ENCODE peak calls at places on chromosomes 16 and 17, in ten cellular contexts. M is kidney epithelial cell; K is adipocyte; Z is activated T-helper 9 cell treated with anti-CD3 and anti-CD28 coated beads, Interleukin-2, amount 50 U/mL, for 16 hours; R is GM19239; F is brain microvascular endothelial cell; V is transverse colon; C is stimulated activated CD8-positive, alpha-beta memory T cell treated with anti-CD3 and anti-CD28 coated beads, Interleukin-15, amount 100 ng/mL, for 48 hours; N is SK-N-SH; Q is substantia nigra. O is an unnamed sample.
A peak's percentile ranks its signal among the peaks of the same experiment; 100 is the strongest.

GRCh38 chr17:62064791-62065563 is at the start of gene MED13:
- DNase-seq in M (no peak), K (peak; percentile 85), Z (peak; percentile 48), R (peak; percentile 39), F (peak; percentile 11), V (peak; percentile 71), C (peak; percentile 32), N (peak; percentile 91), Q (peak; percentile 79), O (peak; percentile 86)

GRCh38 chr16:79833559-79833958 is 233.0 kb upstream of the MAF start:
- DNase-seq in M (no peak), K (no peak), Z (no peak), R (no peak), F (peak; percentile 12), V (no peak), C (no peak), N (no peak), Q (no peak), O (no peak)

GRCh38 chr17:74512624-74513084 is 18.6 kb downstream of the CD300LB start:
- DNase-seq in M (peak; percentile 65), K (no peak), Z (no peak), R (no peak), F (no peak), V (no peak), C (peak; percentile 66), N (no peak), Q (no peak), O (no peak)

GRCh38 chr16:87896924-87897562 is 27.7 kb upstream of the SLC7A5 start:
- DNase-seq in M (no peak), K (no peak), Z (no peak), R (no peak), F (no peak), V (no peak), C (no peak), N (no peak), Q (no peak), O (no peak)

GRCh38 chr16:546909-547770 is 13.1 kb upstream of the PRR35 start:
- DNase-seq in M (no peak), K (no peak), Z (peak; percentile 32), R (no peak), F (no peak), V (peak; percentile 86), C (no peak), N (peak; percentile 69), Q (peak; percentile 10), O (peak; percentile 93)

GRCh38 chr16:15879255-15879804 is 9.1 kb downstream of the CEP20 start:
- DNase-seq in M (peak; percentile 48), K (peak; percentile 94), Z (no peak), R (no peak), F (peak; percentile 66), V (no peak), C (no peak), N (no peak), Q (no peak), O (no peak)

GRCh38 chr16:2838928-2839327 is 8.8 kb downstream of the ZG16B start:
- DNase-seq in M (peak; percentile 53), K (peak; percentile 83), Z (peak; percentile 30), R (peak; percentile 65), F (peak; percentile 58), V (peak; percentile 69), C (peak; percentile 38), N (peak; percentile 90), Q (peak; percentile 68), O (peak; percentile 97)

GRCh38 chr16:31453255-31454204 is 5.8 kb upstream of the ARMC5 start:
- DNase-seq in M (no peak), K (peak; percentile 44), Z (no peak), R (no peak), F (peak; percentile 40), V (peak; percentile 65), C (no peak), N (no peak), Q (no peak), O (no peak)

GRCh38 chr16:74623214-74623842 is 16.4 kb upstream of the GLG1 start:
- DNase-seq in M (peak; percentile 23), K (peak; percentile 81), Z (no peak), R (no peak), F (no peak), V (no peak), C (no peak), N (peak; percentile 47), Q (no peak), O (peak; percentile 58)

GRCh38 chr16:732936-733335 is 6.0 kb downstream of the HAGHL start:
- DNase-seq in M (no peak), K (no peak), Z (no peak), R (no peak), F (no peak), V (no peak), C (no peak), N (no peak), Q (no peak), O (peak; percentile 78)

GRCh38 chr17:57966246-57966645 is 11.0 kb upstream of the CUEDC1 start:
- DNase-seq in M (no peak), K (no peak), Z (no peak), R (no peak), F (no peak), V (no peak), C (no peak), N (no peak), Q (no peak), O (no peak)

GRCh38 chr16:30526137-30526822 is at the start of gene ZNF768:
- DNase-seq in M (no peak), K (peak; percentile 78), Z (peak; percentile 32), R (peak; percentile 67), F (no peak), V (peak; percentile 46), C (no peak), N (peak; percentile 94), Q (peak; percentile 34), O (peak; percentile 97)

GRCh38 chr17:79810138-79811027 is 13.5 kb upstream of the CBX8 start:
- DNase-seq in M (peak; percentile 34), K (peak; percentile 79), Z (peak; percentile 69), R (peak; percentile 89), F (peak; percentile 54), V (peak; percentile 85), C (peak; percentile 61), N (peak; percentile 97), Q (peak; percentile 66), O (peak; percentile 98)

GRCh38 chr17:7136266-7136877 is 21.8 kb upstream of the ASGR2 start:
- DNase-seq in M (peak; percentile 21), K (peak; percentile 91), Z (peak; percentile 69), R (peak; percentile 52), F (peak; percentile 29), V (peak; percentile 78), C (peak; percentile 38), N (peak; percentile 70), Q (peak; percentile 68), O (peak; percentile 83)

GRCh38 chr17:80012751-80013741 is 22.6 kb downstream of the TBC1D16 start:
- DNase-seq in M (no peak), K (no peak), Z (no peak), R (no peak), F (no peak), V (no peak), C (no peak), N (no peak), Q (no peak), O (no peak)

GRCh38 chr17:39591958-39592954 is 15.5 kb downstream of the NEUROD2 start:
- DNase-seq in M (no peak), K (peak; percentile 62), Z (no peak), R (no peak), F (peak; percentile 9), V (peak; percentile 41), C (no peak), N (peak; percentile 62), Q (no peak), O (peak; percentile 87)

GRCh38 chr16:8735574-8735973 is 61.2 kb downstream of the ABAT start:
- DNase-seq in M (no peak), K (no peak), Z (no peak), R (no peak), F (no peak), V (no peak), C (no peak), N (peak; percentile 42), Q (no peak), O (no peak)

GRCh38 chr17:62869885-62870580 is 61.9 kb upstream of the MARCHF10 start:
- DNase-seq in M (no peak), K (peak; percentile 40), Z (no peak), R (no peak), F (peak; percentile 96), V (no peak), C (no peak), N (peak; percentile 81), Q (no peak), O (peak; percentile 81)

GRCh38 chr16:9860876-9861275 is 321.4 kb downstream of the GRIN2A start:
- DNase-seq in M (no peak), K (no peak), Z (no peak), R (no peak), F (no peak), V (no peak), C (no peak), N (no peak), Q (no peak), O (no peak)

GRCh38 chr16:49277766-49278566 is 3.7 kb downstream of the CBLN1 start:
- DNase-seq in M (no peak), K (peak; percentile 11), Z (no peak), R (no peak), F (no peak), V (no peak), C (no peak), N (no peak), Q (no peak), O (peak; percentile 67)

GRCh38 chr16:17270683-17271109 is 200.1 kb downstream of the XYLT1 start:
- DNase-seq in M (no peak), K (no peak), Z (no peak), R (no peak), F (no peak), V (peak; percentile 50), C (no peak), N (peak; percentile 15), Q (no peak), O (no peak)

GRCh38 chr16:65950211-65950610 is 416.3 kb upstream of the CDH5 start:
- DNase-seq in M (no peak), K (no peak), Z (no peak), R (no peak), F (no peak), V (no peak), C (no peak), N (no peak), Q (no peak), O (no peak)

GRCh38 chr16:89489731-89490385 is 503 bp downstream of the ANKRD11 start:
- DNase-seq in M (no peak), K (no peak), Z (peak; percentile 5), R (no peak), F (no peak), V (no peak), C (no peak), N (peak; percentile 54), Q (no peak), O (no peak)

GRCh38 chr17:59287452-59287851 is 44.0 kb upstream of the YPEL2 start:
- DNase-seq in M (no peak), K (no peak), Z (no peak), R (no peak), F (peak; percentile 6), V (no peak), C (no peak), N (no peak), Q (no peak), O (no peak)

GRCh38 chr17:6079155-6079554 is 9.0 kb downstream of the WSCD1 start:
- DNase-seq in M (no peak), K (peak; percentile 3), Z (no peak), R (no peak), F (no peak), V (no peak), C (no peak), N (no peak), Q (peak; percentile 56), O (no peak)

GRCh38 chr17:63222655-63223054 is 223.5 kb downstream of the CYB561 start:
- DNase-seq in M (no peak), K (no peak), Z (no peak), R (no peak), F (peak; percentile 10), V (no peak), C (no peak), N (no peak), Q (no peak), O (no peak)

GRCh38 chr16:27270389-27270788 is 1.8 kb upstream of the NSMCE1 start:
- DNase-seq in M (no peak), K (no peak), Z (no peak), R (no peak), F (no peak), V (no peak), C (no peak), N (no peak), Q (no peak), O (no peak)

GRCh38 chr16:83269541-83269940 is 538.2 kb upstream of the HSBP1 start:
- DNase-seq in M (no peak), K (no peak), Z (no peak), R (no peak), F (no peak), V (no peak), C (no peak), N (no peak), Q (no peak), O (no peak)